ENCODE peak calls at places on chromosomes 4 and X, in six cellular contexts. G, A, D, W, V and N are unnamed samples.
A peak's percentile ranks its signal among the peaks of the same experiment; 100 is the strongest.

GRCh38 chr4:185810746-185811508 is 1.1 kb downstream of the SORBS2 start:
- DNase-seq in V (peak; percentile 13), A (no peak), W (no peak), G (no peak), D (no peak), N (no peak)

GRCh38 chrX:138710866-138711331 is 618 bp downstream of the FGF13 start:
- DNase-seq in G (no peak), A (no peak), D (no peak), W (no peak), V (no peak), N (no peak)

GRCh38 chr4:8414377-8414776 is 26.1 kb downstream of the ACOX3 start:
- DNase-seq in W (no peak), D (peak; percentile 27), V (no peak), A (no peak), G (peak; percentile 33), N (no peak)

GRCh38 chrX:356385-357034 is 30.2 kb downstream of the PPP2R3B start:
- DNase-seq in D (no peak), W (peak; percentile 78), G (no peak), V (no peak), A (peak; percentile 50), N (peak; percentile 79)

GRCh38 chr4:126610933-126611332 is 1021.8 kb upstream of the INTU start:
- DNase-seq in G (no peak), V (no peak), A (no peak), W (no peak), D (no peak), N (no peak)

GRCh38 chr4:95250544-95251137 is 298.1 kb downstream of the UNC5C start:
- DNase-seq in A (no peak), V (peak; percentile 93), W (no peak), G (no peak), D (no peak), N (no peak)

GRCh38 chr4:3371581-3372001 is 70.2 kb upstream of the HGFAC start:
- DNase-seq in D (no peak), A (no peak), V (no peak), W (no peak), G (no peak), N (no peak)

GRCh38 chr4:34417160-34417559 is 1827.2 kb downstream of the ARAP2 start:
- DNase-seq in V (no peak), G (no peak), A (no peak), D (no peak), W (no peak), N (no peak)

GRCh38 chr4:48129307-48130014 is 4.6 kb downstream of the TXK start:
- DNase-seq in W (no peak), A (no peak), V (no peak), D (no peak), G (no peak), N (no peak)

GRCh38 chrX:136577562-136577961 is 45.5 kb downstream of the VGLL1 start:
- DNase-seq in V (peak; percentile 51), W (no peak), G (peak; percentile 63), A (no peak), D (peak; percentile 51), N (peak; percentile 11)

GRCh38 chrX:150200820-150201287 is 162.3 kb upstream of the MAMLD1 start:
- DNase-seq in D (no peak), A (peak; percentile 97), G (no peak), W (peak; percentile 85), V (peak; percentile 100), N (peak; percentile 92)

GRCh38 chrX:2705036-2705435 is 13.9 kb downstream of the CD99 start:
- DNase-seq in D (no peak), W (no peak), A (no peak), G (no peak), V (no peak), N (no peak)

GRCh38 chrX:17768997-17769396 is 31.7 kb downstream of the SCML1 start:
- DNase-seq in W (no peak), A (no peak), G (no peak), D (no peak), V (no peak), N (no peak)

GRCh38 chr4:143335979-143336827 is 473 bp upstream of the GAB1 start:
- DNase-seq in G (no peak), W (peak; percentile 69), A (peak; percentile 74), D (no peak), V (peak; percentile 91), N (no peak)